ENCODE peak calls at places on chromosomes 13 and 19, in eight cellular contexts. One of them, this sample, is unnamed.

GRCh38 chr13:43831088-43831487 is 44.3 kb upstream of the ENOX1 start:
- DNase-seq in dorsolateral prefrontal cortex: no peak
- DNase-seq in non-pigmented ciliary epithelial cell: no peak
- DNase-seq in AG09319: no peak
- DNase-seq in left colon: no peak
- DNase-seq in right cardiac atrium: no peak
- DNase-seq in HuH-7.5: no peak
- DNase-seq in brain microvascular endothelial cell: peak
- DNase-seq in this sample: no peak

GRCh38 chr13:40635315-40635995 is 31.0 kb downstream of the FOXO1 start:
- DNase-seq in dorsolateral prefrontal cortex: no peak
- DNase-seq in HuH-7.5: no peak
- DNase-seq in non-pigmented ciliary epithelial cell: no peak
- DNase-seq in left colon: no peak
- DNase-seq in brain microvascular endothelial cell: no peak
- DNase-seq in right cardiac atrium: no peak
- DNase-seq in AG09319: no peak
- DNase-seq in this sample: no peak

GRCh38 chr13:52022355-52022754 is 2.1 kb upstream of the UTP14C start:
- DNase-seq in right cardiac atrium: no peak
- DNase-seq in AG09319: no peak
- DNase-seq in left colon: no peak
- DNase-seq in HuH-7.5: no peak
- DNase-seq in non-pigmented ciliary epithelial cell: no peak
- DNase-seq in brain microvascular endothelial cell: no peak
- DNase-seq in dorsolateral prefrontal cortex: no peak
- DNase-seq in this sample: no peak

GRCh38 chr13:112904436-112904960 is 64.5 kb upstream of the MCF2L start:
- DNase-seq in brain microvascular endothelial cell: no peak
- DNase-seq in left colon: no peak
- DNase-seq in AG09319: no peak
- DNase-seq in non-pigmented ciliary epithelial cell: no peak
- DNase-seq in HuH-7.5: no peak
- DNase-seq in dorsolateral prefrontal cortex: no peak
- DNase-seq in right cardiac atrium: peak
- DNase-seq in this sample: no peak

GRCh38 chr13:18936104-18936503 is 245.5 kb downstream of the TUBA3C start:
- DNase-seq in brain microvascular endothelial cell: no peak
- DNase-seq in non-pigmented ciliary epithelial cell: no peak
- DNase-seq in HuH-7.5: no peak
- DNase-seq in left colon: no peak
- DNase-seq in AG09319: no peak
- DNase-seq in dorsolateral prefrontal cortex: no peak
- DNase-seq in right cardiac atrium: no peak
- DNase-seq in this sample: no peak

GRCh38 chr13:31951215-31951678 is 80.3 kb upstream of the FRY start:
- DNase-seq in left colon: peak
- DNase-seq in brain microvascular endothelial cell: no peak
- DNase-seq in non-pigmented ciliary epithelial cell: no peak
- DNase-seq in HuH-7.5: no peak
- DNase-seq in AG09319: no peak
- DNase-seq in right cardiac atrium: peak
- DNase-seq in dorsolateral prefrontal cortex: no peak
- DNase-seq in this sample: peak

GRCh38 chr19:44741841-44742352 is 6.6 kb upstream of the BCL3 start:
- DNase-seq in dorsolateral prefrontal cortex: peak
- DNase-seq in HuH-7.5: no peak
- DNase-seq in brain microvascular endothelial cell: peak
- DNase-seq in left colon: peak
- DNase-seq in AG09319: peak
- DNase-seq in non-pigmented ciliary epithelial cell: peak
- DNase-seq in right cardiac atrium: peak
- DNase-seq in this sample: peak

GRCh38 chr19:29113838-29114237 is 99.1 kb downstream of the UQCRFS1 start:
- DNase-seq in right cardiac atrium: no peak
- DNase-seq in dorsolateral prefrontal cortex: no peak
- DNase-seq in brain microvascular endothelial cell: no peak
- DNase-seq in left colon: no peak
- DNase-seq in AG09319: no peak
- DNase-seq in non-pigmented ciliary epithelial cell: no peak
- DNase-seq in HuH-7.5: no peak
- DNase-seq in this sample: no peak

GRCh38 chr13:112711528-112712265 is 21.9 kb downstream of the ATP11A start:
- DNase-seq in AG09319: peak
- DNase-seq in right cardiac atrium: peak
- DNase-seq in brain microvascular endothelial cell: peak
- DNase-seq in HuH-7.5: peak
- DNase-seq in non-pigmented ciliary epithelial cell: peak
- DNase-seq in left colon: peak
- DNase-seq in dorsolateral prefrontal cortex: peak
- DNase-seq in this sample: no peak

GRCh38 chr19:51055866-51056265 is 9.0 kb downstream of the KLK13 start:
- DNase-seq in non-pigmented ciliary epithelial cell: no peak
- DNase-seq in HuH-7.5: no peak
- DNase-seq in AG09319: no peak
- DNase-seq in left colon: no peak
- DNase-seq in right cardiac atrium: no peak
- DNase-seq in brain microvascular endothelial cell: no peak
- DNase-seq in dorsolateral prefrontal cortex: no peak
- DNase-seq in this sample: no peak

GRCh38 chr19:46383171-46383815 is 30.1 kb downstream of the CCDC8 start:
- DNase-seq in AG09319: no peak
- DNase-seq in HuH-7.5: no peak
- DNase-seq in left colon: no peak
- DNase-seq in right cardiac atrium: no peak
- DNase-seq in brain microvascular endothelial cell: no peak
- DNase-seq in dorsolateral prefrontal cortex: peak
- DNase-seq in non-pigmented ciliary epithelial cell: no peak
- DNase-seq in this sample: no peak

GRCh38 chr19:33496016-33496415 is 25.6 kb downstream of the PEPD start:
- DNase-seq in HuH-7.5: no peak
- DNase-seq in AG09319: no peak
- DNase-seq in brain microvascular endothelial cell: no peak
- DNase-seq in left colon: no peak
- DNase-seq in non-pigmented ciliary epithelial cell: no peak
- DNase-seq in dorsolateral prefrontal cortex: no peak
- DNase-seq in right cardiac atrium: no peak
- DNase-seq in this sample: peak

GRCh38 chr19:34555447-34555846 is 73.9 kb downstream of the WTIP start:
- DNase-seq in non-pigmented ciliary epithelial cell: no peak
- DNase-seq in left colon: no peak
- DNase-seq in right cardiac atrium: no peak
- DNase-seq in AG09319: no peak
- DNase-seq in dorsolateral prefrontal cortex: no peak
- DNase-seq in brain microvascular endothelial cell: peak
- DNase-seq in HuH-7.5: no peak
- DNase-seq in this sample: no peak

GRCh38 chr19:43432866-43433673 is 18.4 kb downstream of the TEX101 start:
- DNase-seq in right cardiac atrium: peak
- DNase-seq in non-pigmented ciliary epithelial cell: no peak
- DNase-seq in AG09319: no peak
- DNase-seq in left colon: peak
- DNase-seq in HuH-7.5: peak
- DNase-seq in brain microvascular endothelial cell: peak
- DNase-seq in dorsolateral prefrontal cortex: no peak
- DNase-seq in this sample: peak

GRCh38 chr19:19594371-19594770 is 24.1 kb downstream of the PBX4 start:
- DNase-seq in brain microvascular endothelial cell: no peak
- DNase-seq in left colon: no peak
- DNase-seq in right cardiac atrium: no peak
- DNase-seq in HuH-7.5: no peak
- DNase-seq in non-pigmented ciliary epithelial cell: no peak
- DNase-seq in AG09319: no peak
- DNase-seq in dorsolateral prefrontal cortex: no peak
- DNase-seq in this sample: no peak

This sample was measured in pancreas.